ENCODE peak calls at places on chromosomes 11 and 22, in five cellular contexts. I is Peyer's patch, L is tibial nerve, U is GM23248, Q is PC-3. F is an unnamed sample.

GRCh38 chr11:22430286-22430685 is 92.1 kb downstream of the SLC17A6 start:
- DNase-seq in I (no peak), Q (no peak), U (peak), L (no peak), F (no peak)

GRCh38 chr11:133711545-133711944 is 133.8 kb downstream of the SPATA19 start:
- DNase-seq in U (no peak), I (no peak), L (no peak), Q (no peak), F (no peak)

GRCh38 chr22:50114221-50114981 is 24.6 kb downstream of the MOV10L1 start:
- DNase-seq in I (no peak), L (no peak), Q (peak), U (peak), F (peak)

GRCh38 chr22:41563051-41563711 is 2.4 kb downstream of the CSDC2 start:
- DNase-seq in Q (peak), U (peak), I (no peak), L (no peak), F (no peak)

GRCh38 chr22:48811885-48812284 is 1015.8 kb downstream of the BRD1 start:
- DNase-seq in U (no peak), L (no peak), Q (no peak), I (no peak), F (no peak)

GRCh38 chr22:24155597-24156145 is 25.6 kb upstream of the SUSD2 start:
- DNase-seq in Q (peak), I (peak), L (peak), U (peak), F (peak)

GRCh38 chr11:76561245-76561644 is 109.3 kb downstream of the LRRC32 start:
- DNase-seq in L (no peak), Q (no peak), I (no peak), U (peak), F (no peak)

GRCh38 chr11:27031754-27032153 is 8.9 kb upstream of the BBOX1 start:
- DNase-seq in Q (no peak), L (no peak), I (no peak), U (no peak), F (no peak)

GRCh38 chr11:69134957-69135356 is 20.8 kb upstream of the SMIM38 start:
- DNase-seq in I (no peak), U (no peak), Q (no peak), L (no peak), F (no peak)

GRCh38 chr22:49104434-49104833 is 723.2 kb downstream of the BRD1 start:
- DNase-seq in L (no peak), I (no peak), Q (no peak), U (no peak), F (no peak)

GRCh38 chr11:118699508-118700220 is 20.2 kb upstream of the TREH start:
- DNase-seq in U (no peak), L (no peak), Q (no peak), I (peak), F (no peak)

GRCh38 chr11:26025680-26026079 is 306.2 kb upstream of the ANO3 start:
- DNase-seq in U (no peak), L (no peak), Q (no peak), I (no peak), F (no peak)

GRCh38 chr11:113591122-113591521 is 115.0 kb downstream of the TMPRSS5 start:
- DNase-seq in L (no peak), U (no peak), I (no peak), Q (no peak), F (peak)

GRCh38 chr22:47076758-47077157 is 314.3 kb downstream of the TBC1D22A start:
- DNase-seq in I (no peak), L (no peak), Q (no peak), U (no peak), F (no peak)

GRCh38 chr11:12276356-12276755 is 101.0 kb upstream of the PARVA start:
- DNase-seq in I (no peak), Q (no peak), U (no peak), L (no peak), F (no peak)

GRCh38 chr11:69504127-69504526 is 22.7 kb downstream of the LINC01488 start:
- DNase-seq in U (no peak), L (no peak), I (no peak), Q (no peak), F (no peak)

GRCh38 chr11:36672815-36673450 is 74.9 kb upstream of the RAG2 start:
- DNase-seq in U (peak), Q (peak), I (no peak), L (no peak), F (peak)

GRCh38 chr11:57276857-57277505 is 39.9 kb upstream of the APLNR start:
- DNase-seq in L (no peak), Q (no peak), I (no peak), U (no peak), F (no peak)

GRCh38 chr11:14376920-14377319 is 17.9 kb upstream of the RRAS2 start:
- DNase-seq in I (no peak), U (no peak), L (no peak), Q (peak), F (no peak)

GRCh38 chr11:46277313-46277622 is 194 bp upstream of the CREB3L1 start:
- DNase-seq in U (peak), I (peak), L (no peak), Q (peak), F (no peak)

GRCh38 chr22:49302530-49302929 is 525.1 kb downstream of the BRD1 start:
- DNase-seq in U (no peak), L (no peak), Q (no peak), I (no peak), F (no peak)

GRCh38 chr11:11577246-11577855 is 44.5 kb downstream of the GALNT18 start:
- DNase-seq in L (no peak), Q (peak), U (peak), I (no peak), F (no peak)